ENCODE peak calls at places on chromosomes 11 and 22, in four cellular contexts. S is H1, Y is K562, G is GM12878. T is an unnamed sample.

GRCh38 chr11:65419773-65420481 is 2.7 kb upstream of the NEAT1 start:
- DNase-seq in S (no peak), Y (peak; percentile 71), G (no peak), T (peak; percentile 92)

GRCh38 chr11:10489444-10489785 is 34.4 kb downstream of the AMPD3 start:
- DNase-seq in S (no peak), Y (no peak), G (no peak), T (no peak)

GRCh38 chr11:69721061-69721460 is 17.2 kb upstream of the FGF19 start:
- DNase-seq in S (no peak), Y (no peak), G (no peak), T (no peak)

GRCh38 chr11:116731097-116731761 is 41.6 kb downstream of the BUD13 start:
- DNase-seq in S (no peak), Y (no peak), G (no peak), T (peak; percentile 5)

GRCh38 chr11:46383974-46384701 is 2.7 kb downstream of the MDK start:
- DNase-seq in S (no peak), Y (peak; percentile 46), G (no peak), T (no peak)

GRCh38 chr11:60864856-60865513 is 2.4 kb upstream of the ZP1 start:
- DNase-seq in S (no peak), Y (no peak), G (no peak), T (no peak)

GRCh38 chr11:772429-773390 is 4.6 kb downstream of the GATD1 start:
- DNase-seq in S (no peak), Y (no peak), G (no peak), T (no peak)

GRCh38 chr11:7603031-7603781 is 70.1 kb downstream of the CYB5R2 start:
- DNase-seq in S (no peak), Y (no peak), G (no peak), T (no peak)

GRCh38 chr11:45856044-45856468 is 8.8 kb downstream of the CRY2 start:
- DNase-seq in S (no peak), Y (no peak), G (no peak), T (no peak)

GRCh38 chr11:64803163-64803845 is at the start of gene MAP4K2:
- DNase-seq in S (no peak), Y (peak; percentile 97), G (peak; percentile 3), T (peak; percentile 70)

GRCh38 chr11:117146521-117146920 is 2.4 kb downstream of the PAFAH1B2 start:
- DNase-seq in S (no peak), Y (no peak), G (no peak), T (no peak)

GRCh38 chr11:17219016-17219415 is 11.2 kb upstream of the PIK3C2A start:
- DNase-seq in S (no peak), Y (no peak), G (no peak), T (no peak)

GRCh38 chr11:9731256-9731655 is 67.4 kb downstream of the SWAP70 start:
- DNase-seq in S (no peak), Y (no peak), G (no peak), T (no peak)

GRCh38 chr11:62340269-62340901 is 3.1 kb downstream of the ASRGL1 start:
- DNase-seq in S (no peak), Y (peak; percentile 39), G (peak; percentile 12), T (peak; percentile 60)

GRCh38 chr11:1062075-1062820 is 12.4 kb upstream of the MUC2 start:
- DNase-seq in S (no peak), Y (no peak), G (no peak), T (no peak)

GRCh38 chr11:131005829-131006228 is 89.5 kb upstream of the SNX19 start:
- DNase-seq in S (no peak), Y (no peak), G (no peak), T (no peak)

GRCh38 chr11:119728226-119728626 is 774 bp downstream of the NECTIN1 start:
- DNase-seq in S (no peak), Y (no peak), G (no peak), T (no peak)

GRCh38 chr22:30348837-30349236 is 7.9 kb downstream of the SF3A1 start:
- DNase-seq in S (no peak), Y (no peak), G (no peak), T (no peak)

GRCh38 chr11:116825434-116825833 is 2.3 kb upstream of the APOA4 start:
- DNase-seq in S (no peak), Y (peak; percentile 49), G (no peak), T (peak; percentile 69)

GRCh38 chr11:63180536-63180935 is 36.5 kb upstream of the SLC22A24 start:
- DNase-seq in S (no peak), Y (no peak), G (no peak), T (no peak)

GRCh38 chr11:21460082-21460481 is 732.8 kb upstream of the ANO5 start:
- DNase-seq in S (no peak), Y (no peak), G (no peak), T (no peak)

GRCh38 chr22:23903328-23903971 is 9.3 kb downstream of the MIF start:
- DNase-seq in S (no peak), Y (no peak), G (no peak), T (no peak)
- TF ChIP-seq ATF2 in S (no peak), Y (no peak), G (no peak), T (no peak)

GRCh38 chr11:34364102-34364501 is 6.3 kb upstream of the ABTB2 start:
- DNase-seq in S (no peak), Y (no peak), G (no peak), T (peak; percentile 89)

GRCh38 chr11:34363363-34364084 is 5.7 kb upstream of the ABTB2 start:
- DNase-seq in S (no peak), Y (no peak), G (no peak), T (peak; percentile 76)

DNA sequence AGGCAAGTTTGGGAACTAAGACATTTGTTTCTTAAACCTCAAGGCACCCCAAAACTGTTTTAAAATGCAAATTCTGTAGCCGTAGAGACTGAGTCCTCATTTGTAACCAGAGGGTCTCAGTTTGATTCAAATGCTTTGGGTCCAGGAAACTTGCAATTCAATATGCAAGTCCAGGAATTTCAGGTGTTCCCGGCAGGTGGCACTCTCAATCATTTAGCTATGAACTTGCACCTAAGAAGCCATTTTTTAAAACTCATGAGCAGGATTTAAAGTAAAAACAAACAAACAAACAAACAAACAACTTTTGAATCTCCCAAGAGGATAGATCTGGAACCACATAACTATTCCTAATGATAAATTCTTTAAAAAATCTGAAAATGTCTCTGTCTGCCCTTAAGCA is 8.7 kb upstream of the ABTB2 start:
- DNase-seq in S (no peak), Y (peak; percentile 29), G (no peak), T (peak; percentile 57)
- TF ChIP-seq YY1 in S (no peak), Y (no peak), G (peak; percentile 83), T (no peak)

DNA sequence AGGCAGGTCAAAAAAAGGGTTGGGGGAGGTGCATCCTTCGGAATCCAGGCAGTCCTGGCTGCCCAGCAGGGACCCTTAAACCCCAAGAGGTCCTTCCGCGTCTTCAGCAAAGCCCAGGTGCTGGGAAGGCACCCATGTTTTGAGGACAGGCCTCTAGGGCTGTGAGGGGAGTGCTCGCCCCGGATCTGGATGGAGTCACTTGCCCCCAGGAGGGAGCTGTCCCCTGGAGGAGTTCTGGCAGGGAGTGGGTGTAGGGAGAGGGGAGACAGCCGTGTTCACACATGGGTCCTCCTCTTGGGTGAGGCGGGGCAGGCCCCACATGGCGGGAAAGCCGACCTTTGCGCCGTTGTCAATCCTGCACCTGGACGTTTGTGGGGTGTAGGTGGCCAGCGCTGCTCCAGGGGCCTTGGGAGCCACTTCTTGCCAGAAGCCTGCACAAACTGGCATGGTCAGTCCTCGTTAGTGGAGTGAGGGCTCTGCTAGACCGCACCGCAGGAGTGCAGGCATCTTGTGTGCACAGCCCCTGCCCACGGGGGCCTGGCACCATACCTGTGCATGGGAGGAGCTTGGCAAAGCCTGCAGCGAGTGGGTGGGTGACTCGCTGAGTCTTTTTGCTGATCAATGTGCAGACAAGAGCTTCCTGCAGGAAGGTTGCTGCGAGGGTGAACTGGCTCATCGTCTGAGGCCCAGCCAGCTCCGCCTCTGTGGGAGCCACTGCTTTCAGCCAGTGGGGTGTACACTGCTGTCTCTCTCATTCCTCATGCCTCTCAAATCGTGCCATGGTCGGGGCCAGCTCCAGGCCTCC is 16.0 kb downstream of the PPIL2 start:
- DNase-seq in S (no peak), Y (no peak), G (no peak), T (no peak)
- TF ChIP-seq ATF2 in S (no peak), Y (no peak), G (no peak), T (no peak)

GRCh38 chr22:38236786-38237185 is 35.0 kb downstream of the MAFF start:
- DNase-seq in S (no peak), Y (no peak), G (no peak), T (no peak)

GRCh38 chr22:38240734-38241252 is 32.0 kb downstream of the TMEM184B start:
- DNase-seq in S (peak; percentile 46), Y (peak; percentile 27), G (no peak), T (no peak)

GRCh38 chr22:38238519-38239051 is 34.2 kb downstream of the TMEM184B start:
- DNase-seq in S (no peak), Y (no peak), G (no peak), T (no peak)

GRCh38 chr22:38235240-38235850 is 33.6 kb downstream of the MAFF start:
- DNase-seq in S (no peak), Y (no peak), G (no peak), T (no peak)

DNA sequence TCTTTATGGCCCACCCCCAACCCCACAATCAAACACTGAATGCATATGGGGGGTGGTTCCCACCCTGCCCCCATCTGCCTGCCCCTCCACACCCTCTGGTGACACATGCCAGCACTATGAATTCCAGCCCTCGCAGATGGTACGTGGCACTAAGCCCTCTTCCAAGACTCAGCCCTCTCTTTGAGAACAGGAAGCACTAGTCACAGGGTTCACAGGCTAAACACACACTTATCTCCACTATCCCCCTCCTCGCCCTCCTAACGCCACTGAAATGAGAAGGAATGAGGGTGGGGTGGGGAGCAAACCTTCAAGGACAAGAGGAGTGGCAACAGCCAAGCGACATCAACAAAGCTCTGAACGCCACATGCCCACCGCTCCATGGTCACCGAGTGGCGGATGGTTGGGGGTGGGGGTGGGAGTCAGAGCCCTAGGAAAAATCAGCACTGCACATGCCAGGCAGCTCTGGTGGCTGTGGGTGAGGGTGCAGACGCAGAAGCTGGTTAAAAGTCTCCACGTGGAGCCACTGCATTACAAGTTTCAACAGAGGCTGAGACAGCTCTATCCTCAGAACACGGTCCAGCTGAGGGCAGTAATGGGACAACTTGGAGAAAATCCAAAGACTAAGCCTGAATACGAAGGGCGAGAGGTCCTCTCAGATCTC is 33.6 kb downstream of the TMEM184B start:
- DNase-seq in S (no peak), Y (no peak), G (no peak), T (no peak)
- TF ChIP-seq YY1 in S (no peak), Y (no peak), G (no peak), T (no peak)

T was measured in HepG2.